ENCODE peak calls at places on chromosome 18, in seven cellular contexts. I, L, V, S, T, N and K are unnamed samples. For H3K9me3, the result is how much of the 10 kb centered on the place peaks cover.

GRCh38 chr18:35407871-35408481 is 30.8 kb upstream of the ZNF396 start:
- DNase-seq in I (peak), L (peak), V (peak), S (peak), T (peak), N (peak), K (peak)

GRCh38 chr18:30970201-30970816 is 72.2 kb downstream of the DSC3 start:
- DNase-seq in I (peak), L (peak), V (peak), S (peak), T (no peak), N (peak), K (peak)

GRCh38 chr18:13456736-13457271 is 238.2 kb downstream of the LDLRAD4 start:
- DNase-seq in I (no peak), L (no peak), V (no peak), S (no peak), T (no peak), N (no peak), K (no peak)

GRCh38 chr18:61992923-61993322 is 100.1 kb upstream of the RNF152 start:
- DNase-seq in I (no peak), L (no peak), V (peak), S (peak), T (no peak), N (no peak), K (no peak)

GRCh38 chr18:47323158-47323557 is 71.7 kb upstream of the SKOR2 start:
- DNase-seq in I (no peak), L (no peak), V (peak), S (peak), T (no peak), N (no peak), K (no peak)

GRCh38 chr18:36903215-36903928 is 74.4 kb downstream of the KIAA1328 start:
- DNase-seq in I (no peak), L (no peak), V (no peak), S (no peak), T (no peak), N (no peak), K (no peak)

GRCh38 chr18:55575066-55575465 is 12.9 kb downstream of the TCF4 start:
- DNase-seq in I (no peak), L (no peak), V (no peak), S (no peak), T (no peak), N (no peak), K (no peak)

GRCh38 chr18:69365658-69366057 is 35.0 kb upstream of the DOK6 start:
- DNase-seq in I (no peak), L (peak), V (no peak), S (no peak), T (no peak), N (no peak), K (no peak)

GRCh38 chr18:37243756-37244155 is 321.8 kb downstream of the CELF4 start:
- DNase-seq in I (no peak), L (peak), V (no peak), S (no peak), T (no peak), N (no peak), K (no peak)

GRCh38 chr18:67730884-67731283 is 214.4 kb upstream of the DSEL start:
- DNase-seq in I (no peak), L (no peak), V (peak), S (no peak), T (no peak), N (no peak), K (no peak)

GRCh38 chr18:49859725-49860124 is 46.4 kb upstream of the ACAA2 start:
- DNase-seq in I (no peak), L (no peak), V (no peak), S (no peak), T (no peak), N (peak), K (no peak)

GRCh38 chr18:671405-671804 is 14.0 kb downstream of the TYMS start:
- DNase-seq in I (no peak), L (no peak), V (no peak), S (no peak), T (no peak), N (no peak), K (no peak)

GRCh38 chr18:75330308-75330707 is 97.2 kb downstream of the SMIM21 start:
- DNase-seq in I (no peak), L (no peak), V (no peak), S (no peak), T (no peak), N (no peak), K (no peak)

GRCh38 chr18:46437019-46437418 is 220.0 kb downstream of the LOXHD1 start:
- DNase-seq in I (no peak), L (no peak), V (no peak), S (no peak), T (peak), N (no peak), K (no peak)

GRCh38 chr18:35827275-35827929 is 145.1 kb upstream of the RMP24 start:
- DNase-seq in I (no peak), L (no peak), V (peak), S (no peak), T (no peak), N (no peak), K (no peak)

GRCh38 chr18:32576296-32576916 is 105.7 kb upstream of the GAREM1 start:
- DNase-seq in I (no peak), L (peak), V (peak), S (no peak), T (peak), N (peak), K (peak)

GRCh38 chr18:44715245-44715644 is 34.6 kb downstream of the SETBP1 start:
- DNase-seq in I (no peak), L (peak), V (peak), S (no peak), T (no peak), N (peak), K (no peak)

GRCh38 chr18:27377251-27377650 is 192.1 kb upstream of the CHST9 start:
- DNase-seq in I (no peak), L (no peak), V (peak), S (no peak), T (no peak), N (no peak), K (no peak)

GRCh38 chr18:49726564-49726963 is 86.8 kb downstream of the ACAA2 start:
- DNase-seq in I (no peak), L (no peak), V (no peak), S (no peak), T (no peak), N (no peak), K (no peak)

GRCh38 chr18:32669549-32670165 is 103.2 kb downstream of the KLHL14 start:
- DNase-seq in I (no peak), L (no peak), V (no peak), S (no peak), T (peak), N (no peak), K (peak)

GRCh38 chr18:34128436-34128835 is 96.3 kb downstream of the NOL4 start:
- DNase-seq in I (no peak), L (no peak), V (no peak), S (no peak), T (no peak), N (no peak), K (no peak)

GRCh38 chr18:72727038-72727690 is 140.6 kb downstream of the NETO1 start:
- DNase-seq in I (no peak), L (no peak), V (peak), S (no peak), T (no peak), N (no peak), K (no peak)

GRCh38 chr18:63444567-63444966 is 22.3 kb upstream of the VPS4B start:
- DNase-seq in I (no peak), L (no peak), V (peak), S (no peak), T (no peak), N (peak), K (no peak)

GRCh38 chr18:76992226-76993084 is 140.1 kb downstream of the MBP start:
- DNase-seq in I (no peak), L (peak), V (no peak), S (no peak), T (no peak), N (no peak), K (no peak)

GRCh38 chr18:45127395-45127794 is 446.7 kb downstream of the SETBP1 start:
- DNase-seq in I (no peak), L (no peak), V (no peak), S (no peak), T (no peak), N (no peak), K (no peak)

GRCh38 chr18:65608471-65608870 is 142.3 kb upstream of the CDH7 start:
- DNase-seq in I (no peak), L (no peak), V (peak), S (no peak), T (no peak), N (peak), K (no peak)

GRCh38 chr18:13660510-13660909 is 65.8 kb downstream of the FAM210A start:
- DNase-seq in I (no peak), L (no peak), V (no peak), S (no peak), T (no peak), N (no peak), K (no peak)

GRCh38 chr18:11751305-11752115 is 62.4 kb downstream of the GNAL start:
- DNase-seq in I (no peak), L (peak), V (no peak), S (no peak), T (peak), N (peak), K (no peak)

GRCh38 chr18:41967680-41968079 is 12.6 kb downstream of the PIK3C3 start:
- DNase-seq in I (no peak), L (no peak), V (no peak), S (no peak), T (no peak), N (no peak), K (no peak)

GRCh38 chr18:13612111-13612997 is 114.0 kb downstream of the FAM210A start:
- DNase-seq in I (no peak), L (no peak), V (no peak), S (peak), T (peak), N (no peak), K (peak)

GRCh38 chr18:23897733-23898132 is 116.8 kb upstream of the TTC39C start:
- DNase-seq in I (no peak), L (no peak), V (no peak), S (no peak), T (no peak), N (no peak), K (no peak)

GRCh38 chr18:36527740-36528455 is 230.4 kb downstream of the FHOD3 start:
- DNase-seq in I (no peak), L (no peak), V (peak), S (no peak), T (no peak), N (peak), K (no peak)

GRCh38 chr18:62486290-62486964 is 36.4 kb upstream of the ZCCHC2 start:
- DNase-seq in I (peak), L (no peak), V (peak), S (no peak), T (no peak), N (peak), K (no peak)

GRCh38 chr18:44682871-44683221 is 2.2 kb downstream of the SETBP1 start:
- DNase-seq in I (no peak), L (peak), V (peak), S (no peak), T (no peak), N (peak), K (no peak)

GRCh38 chr18:62717059-62717849 is 1.9 kb downstream of the PHLPP1 start:
- DNase-seq in I (peak), L (no peak), V (peak), S (peak), T (peak), N (peak), K (peak)

GRCh38 chr18:36330435-36331049 is 33.0 kb downstream of the FHOD3 start:
- DNase-seq in I (no peak), L (no peak), V (no peak), S (no peak), T (no peak), N (no peak), K (no peak)

GRCh38 chr18:8333961-8334360 is 275.3 kb upstream of the RAB12 start:
- DNase-seq in I (no peak), L (peak), V (no peak), S (no peak), T (no peak), N (no peak), K (no peak)

GRCh38 chr18:34971313-34971712 is 69.9 kb upstream of the MAPRE2 start:
- DNase-seq in I (no peak), L (no peak), V (peak), S (no peak), T (no peak), N (no peak), K (no peak)

GRCh38 chr18:2302628-2303516 is 268.4 kb downstream of the METTL4 start:
- DNase-seq in I (peak), L (no peak), V (peak), S (no peak), T (no peak), N (no peak), K (no peak)

DNA sequence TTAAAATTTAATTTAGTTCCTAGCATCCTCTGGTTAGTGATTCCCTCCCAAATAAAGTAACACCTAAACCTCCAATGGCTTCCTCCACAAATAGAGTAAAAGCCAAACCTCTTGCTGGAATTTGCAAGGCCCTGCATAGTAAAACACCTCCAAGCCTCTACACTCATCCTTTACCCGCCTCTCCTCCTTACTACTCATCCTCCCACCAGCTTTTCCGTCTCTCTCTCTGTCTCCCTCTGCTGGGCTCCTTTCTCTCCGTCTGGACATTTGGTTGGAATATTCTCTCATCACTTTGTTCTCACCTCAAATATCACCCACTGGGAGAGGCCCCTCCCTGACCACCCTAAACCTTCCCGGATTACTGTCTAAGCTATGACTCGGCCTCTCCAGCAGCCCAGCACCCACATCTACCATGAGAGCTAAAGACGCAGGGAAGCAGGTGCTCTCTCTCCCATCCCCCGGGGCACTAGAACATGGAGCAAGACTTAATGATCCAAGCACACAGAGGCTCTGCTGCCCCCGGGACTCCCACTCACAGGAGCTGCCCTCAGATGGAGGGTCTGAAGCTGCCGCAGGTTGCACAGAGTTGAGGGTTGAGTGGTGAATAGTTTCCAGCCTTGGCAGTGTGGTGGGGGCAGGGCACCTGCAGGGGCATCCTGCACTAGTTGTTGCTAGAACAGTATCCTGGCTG is 167.2 kb downstream of the FBXO15 start:
- DNase-seq in I (peak), L (peak), V (peak), S (no peak), T (peak), N (peak), K (no peak)
- TF ChIP-seq CTCF in I (peak), L (peak), V (peak), S (peak), T (peak), N (peak), K (peak)

GRCh38 chr18:51383116-51383515 is 185.6 kb upstream of the MEX3C start:
- DNase-seq in I (no peak), L (no peak), V (no peak), S (no peak), T (no peak), N (no peak), K (no peak)
- TF ChIP-seq EZH2phosphoT487 in I (no peak), L (no peak), V (no peak), S (no peak), T (no peak), N (no peak), K (no peak)

DNA sequence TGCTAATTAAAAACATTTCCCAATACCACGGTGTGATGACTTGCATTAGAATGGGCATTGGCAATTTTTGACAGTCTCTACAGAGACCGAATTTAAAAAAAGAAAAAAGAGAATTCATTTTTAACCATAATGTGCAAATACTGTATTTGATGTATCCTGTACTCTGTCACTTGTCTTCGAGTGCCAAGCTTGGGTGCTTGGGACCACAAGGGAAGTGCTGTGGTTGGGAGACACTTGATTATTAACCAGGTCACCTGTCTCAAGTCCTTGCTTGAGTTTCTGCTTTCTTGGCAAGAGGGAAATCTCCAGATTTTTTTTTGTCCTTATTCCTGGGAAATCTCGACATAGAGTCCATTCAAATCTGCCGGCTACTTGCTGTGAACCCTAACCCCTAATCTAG is 209.0 kb downstream of the MC4R start:
- DNase-seq in I (no peak), L (no peak), V (no peak), S (no peak), T (no peak), N (no peak), K (no peak)
- H3K9me3 ChIP-seq in I (under half), L (under half), V (under half), S (under half), T (under half), N (under half), K (under half)

DNA sequence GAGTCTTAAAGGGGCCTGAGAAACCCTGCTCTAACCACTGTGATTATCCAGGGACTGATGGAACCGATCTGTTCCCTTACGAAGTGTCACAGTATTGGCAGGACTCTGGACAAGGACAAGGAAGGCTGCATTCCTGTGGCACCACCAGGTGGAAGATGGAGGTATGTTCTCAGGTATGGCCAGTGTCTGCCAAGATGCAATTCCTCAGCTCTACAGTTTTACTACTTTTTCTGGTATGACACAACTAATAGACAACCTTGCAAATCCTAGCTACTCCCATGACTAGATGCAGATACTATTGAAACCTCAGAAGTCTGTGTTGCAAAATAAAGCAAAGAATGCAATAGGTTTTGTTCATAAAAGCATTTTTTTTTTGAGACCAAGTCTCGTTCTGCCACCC is 14.6 kb downstream of the RAB31 start:
- DNase-seq in I (no peak), L (no peak), V (peak), S (no peak), T (no peak), N (peak), K (peak)
- TF ChIP-seq CTCF in I (peak), L (no peak), V (peak), S (peak), T (no peak), N (peak), K (peak)

DNA sequence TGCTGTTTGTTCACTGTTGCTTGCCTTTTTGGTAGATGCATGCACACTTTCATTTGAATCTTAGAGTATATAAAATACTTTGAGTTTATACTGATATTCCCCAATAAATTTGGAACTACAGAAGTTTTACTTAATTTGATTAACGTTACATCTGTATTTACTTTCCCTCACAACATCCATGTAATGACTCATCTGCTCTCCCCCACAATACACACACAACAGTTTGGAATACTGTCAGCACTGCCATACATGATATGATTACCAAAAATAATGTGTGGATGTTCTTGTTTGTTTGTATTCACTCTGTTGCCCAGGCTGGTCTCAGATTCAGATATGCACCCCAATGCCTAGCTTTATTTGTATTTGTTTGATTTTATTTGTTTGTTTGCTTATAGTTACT is 144.2 kb downstream of the WDR7 start:
- DNase-seq in I (no peak), L (no peak), V (peak), S (no peak), T (no peak), N (no peak), K (no peak)
- TF ChIP-seq EZH2phosphoT487 in I (no peak), L (no peak), V (no peak), S (no peak), T (no peak), N (no peak), K (no peak)

GRCh38 chr18:78900938-78901909 is 78.4 kb upstream of the SALL3 start:
- DNase-seq in I (no peak), L (no peak), V (no peak), S (no peak), T (no peak), N (no peak), K (no peak)
- H3K9me3 ChIP-seq in I (under half), L (under half), V (under half), S (under half), T (under half), N (under half), K (under half)

DNA sequence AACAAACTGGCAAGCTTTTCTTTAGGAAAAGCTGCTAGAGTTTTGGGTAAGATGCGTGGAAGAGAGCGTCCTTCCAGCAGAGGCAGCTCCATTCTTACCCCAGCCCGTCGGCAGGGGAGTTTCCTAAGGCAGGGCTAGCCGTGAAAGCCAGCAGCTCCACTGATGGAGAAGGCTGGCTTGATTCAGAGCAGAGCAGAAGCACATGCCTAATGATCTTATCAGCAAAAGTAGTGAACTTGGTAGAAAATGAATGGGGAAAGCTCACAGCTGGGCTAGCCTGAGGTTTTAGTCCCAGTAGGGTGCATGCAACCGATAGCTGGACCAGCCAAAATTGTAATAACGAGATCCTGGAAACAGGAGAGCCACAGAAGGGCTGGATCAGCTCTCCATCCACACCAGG is 20.8 kb downstream of the LAMA1 start:
- DNase-seq in I (no peak), L (no peak), V (no peak), S (no peak), T (peak), N (no peak), K (no peak)
- TF ChIP-seq CTCF in I (no peak), L (no peak), V (no peak), S (no peak), T (no peak), N (no peak), K (no peak)